ENCODE peak calls at places on chromosomes 3 and 15, in six cellular contexts. V is uterus, M is lower lobe of right lung, N is left ventricle myocardium inferior, W is hepatocyte, G is fibroblast of lung. C is an unnamed sample.

GRCh38 chr15:100332231-100332630 is 9.5 kb downstream of the ADAMTS17 start:
- DNase-seq in V (no peak), M (no peak), N (no peak), W (no peak), G (no peak), C (no peak)

GRCh38 chr15:45249125-45249780 is 2.8 kb upstream of the SLC28A2 start:
- DNase-seq in V (no peak), M (no peak), N (no peak), W (no peak), G (no peak), C (no peak)

GRCh38 chr3:17118771-17119170 is 234.0 kb downstream of the PLCL2 start:
- DNase-seq in V (no peak), M (no peak), N (no peak), W (no peak), G (no peak), C (no peak)

GRCh38 chr15:39365161-39365560 is 215.7 kb upstream of the THBS1 start:
- DNase-seq in V (no peak), M (no peak), N (no peak), W (no peak), G (no peak), C (peak; percentile 9)

GRCh38 chr3:45207471-45207870 is 18.6 kb downstream of the TMEM158 start:
- DNase-seq in V (no peak), M (no peak), N (no peak), W (no peak), G (no peak), C (no peak)

GRCh38 chr15:73832657-73833056 is 40.7 kb upstream of the TBC1D21 start:
- DNase-seq in V (no peak), M (no peak), N (no peak), W (no peak), G (no peak), C (peak; percentile 65)

GRCh38 chr3:159914421-159914820 is 74.2 kb upstream of the IL12A start:
- DNase-seq in V (no peak), M (no peak), N (no peak), W (no peak), G (no peak), C (no peak)

GRCh38 chr3:181723568-181724431 is 12.1 kb downstream of the SOX2 start:
- DNase-seq in V (no peak), M (no peak), N (no peak), W (no peak), G (no peak), C (no peak)

GRCh38 chr3:126446301-126446700 is 29.4 kb downstream of the ZXDC start:
- DNase-seq in V (no peak), M (no peak), N (no peak), W (no peak), G (no peak), C (no peak)

GRCh38 chr3:115227461-115227860 is 80.4 kb upstream of the ZBTB20 start:
- DNase-seq in V (no peak), M (no peak), N (no peak), W (no peak), G (no peak), C (no peak)

GRCh38 chr15:101501703-101502373 is 12.3 kb upstream of the PCSK6 start:
- DNase-seq in V (no peak), M (peak; percentile 54), N (no peak), W (peak; percentile 68), G (no peak), C (peak; percentile 45)

GRCh38 chr3:182284793-182285192 is 508.5 kb upstream of the ATP11B start:
- DNase-seq in V (no peak), M (no peak), N (no peak), W (peak; percentile 6), G (no peak), C (no peak)

GRCh38 chr3:66463054-66463631 is 37.7 kb downstream of the LRIG1 start:
- DNase-seq in V (no peak), M (no peak), N (no peak), W (no peak), G (peak; percentile 13), C (no peak)

GRCh38 chr3:8490079-8490552 is 11.5 kb upstream of the LMCD1 start:
- DNase-seq in V (peak; percentile 74), M (no peak), N (no peak), W (peak; percentile 76), G (peak; percentile 87), C (no peak)

GRCh38 chr15:73683624-73684536 is at the start of gene CD276:
- DNase-seq in V (peak; percentile 75), M (peak; percentile 90), N (peak; percentile 83), W (peak; percentile 89), G (peak; percentile 66), C (peak; percentile 78)

GRCh38 chr3:192571197-192571791 is 156.0 kb downstream of the FGF12 start:
- DNase-seq in V (peak; percentile 69), M (peak; percentile 42), N (peak; percentile 78), W (no peak), G (peak; percentile 36), C (no peak)

GRCh38 chr3:49172616-49173041 is 1.2 kb downstream of the KLHDC8B start:
- DNase-seq in V (peak; percentile 26), M (no peak), N (no peak), W (no peak), G (no peak), C (no peak)

GRCh38 chr3:16297991-16298885 is 33.2 kb downstream of the OXNAD1 start:
- DNase-seq in V (no peak), M (no peak), N (no peak), W (no peak), G (no peak), C (no peak)

GRCh38 chr3:33915796-33916589 is 117.6 kb downstream of the PDCD6IP start:
- DNase-seq in V (no peak), M (no peak), N (no peak), W (no peak), G (peak; percentile 51), C (peak; percentile 22)

GRCh38 chr3:42605550-42606173 is 5.2 kb downstream of the NKTR start:
- DNase-seq in V (no peak), M (no peak), N (no peak), W (no peak), G (no peak), C (no peak)

GRCh38 chr15:73440571-73440970 is 2.4 kb upstream of the REC114 start:
- DNase-seq in V (no peak), M (no peak), N (no peak), W (no peak), G (no peak), C (no peak)

GRCh38 chr3:167705840-167706239 is 28.9 kb downstream of the PDCD10 start:
- DNase-seq in V (no peak), M (no peak), N (no peak), W (no peak), G (peak; percentile 40), C (peak; percentile 30)

GRCh38 chr3:57691411-57692133 is 1.3 kb downstream of the DENND6A start:
- DNase-seq in V (peak; percentile 18), M (no peak), N (no peak), W (no peak), G (peak; percentile 27), C (no peak)

GRCh38 chr15:50907866-50908208 is 646 bp upstream of the AP4E1 start:
- DNase-seq in V (no peak), M (no peak), N (no peak), W (peak; percentile 51), G (no peak), C (peak; percentile 46)

GRCh38 chr3:63807901-63808589 is 11.1 kb upstream of the C3orf49 start:
- DNase-seq in V (no peak), M (no peak), N (no peak), W (no peak), G (no peak), C (no peak)

GRCh38 chr15:68608844-68609232 is 30.0 kb downstream of the CORO2B start:
- DNase-seq in V (no peak), M (no peak), N (no peak), W (no peak), G (no peak), C (no peak)

GRCh38 chr3:139117883-139118760 is 73.4 kb upstream of the PRR23C start:
- DNase-seq in V (no peak), M (no peak), N (no peak), W (no peak), G (no peak), C (no peak)

GRCh38 chr15:89820651-89821611 is 6.3 kb upstream of the ANPEP start:
- DNase-seq in V (no peak), M (peak; percentile 73), N (no peak), W (no peak), G (peak; percentile 73), C (no peak)
- H3K4me3 ChIP-seq in V (no peak overlapping the region), M (no peak overlapping the region), N (no peak overlapping the region), W (no peak overlapping the region), G (peak overlapping the region; percentile 20), C (no peak overlapping the region)

DNA sequence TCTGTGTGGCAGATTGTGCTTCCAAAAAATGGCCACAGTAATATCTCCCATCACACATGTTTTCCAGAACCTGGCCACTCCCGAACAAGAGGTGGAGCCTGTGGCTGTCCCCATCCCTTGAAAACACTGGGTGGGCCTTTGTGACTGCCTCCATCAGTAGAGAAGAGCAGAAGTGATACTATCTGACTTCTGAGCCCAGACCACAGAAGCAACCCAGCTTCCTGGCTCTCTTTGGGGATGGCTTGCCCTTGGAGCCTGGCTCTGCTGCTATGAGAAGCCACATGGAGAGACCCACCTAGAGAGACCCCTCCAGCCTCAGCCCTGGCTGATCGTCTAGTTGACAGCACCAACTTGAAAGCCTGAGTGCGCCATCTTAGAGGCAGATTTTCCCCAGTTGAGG is 39.8 kb upstream of the CMTM8 start:
- DNase-seq in V (no peak), M (no peak), N (no peak), W (no peak), G (no peak), C (no peak)
- H3K27me3 ChIP-seq in V (no peaks in the 10 kb centered on the region), M (no peaks in the 10 kb centered on the region), N (no peaks in the 10 kb centered on the region), W (no peaks in the 10 kb centered on the region), G (no peaks in the 10 kb centered on the region), C (no peaks in the 10 kb centered on the region)

GRCh38 chr15:92392462-92392861 is 1.2 kb upstream of the ST8SIA2 start:
- DNase-seq in V (no peak), M (no peak), N (no peak), W (peak; percentile 7), G (no peak), C (peak; percentile 23)
- H3K4me3 ChIP-seq in V (no peak overlapping the region), M (no peak overlapping the region), N (no peak overlapping the region), W (no peak overlapping the region), G (no peak overlapping the region), C (no peak overlapping the region)

GRCh38 chr3:39126532-39127071 is 19.1 kb downstream of the TTC21A start:
- DNase-seq in V (peak; percentile 51), M (peak; percentile 52), N (no peak), W (peak; percentile 59), G (peak; percentile 77), C (peak; percentile 62)
- H3K27me3 ChIP-seq in V (no peaks in the 10 kb centered on the region), M (no peaks in the 10 kb centered on the region), N (no peaks in the 10 kb centered on the region), W (no peaks in the 10 kb centered on the region), G (no peaks in the 10 kb centered on the region), C (no peaks in the 10 kb centered on the region)

GRCh38 chr15:65344909-65345275 is 32.9 kb downstream of the IGDCC3 start:
- DNase-seq in V (no peak), M (no peak), N (no peak), W (no peak), G (no peak), C (no peak)
- H3K4me3 ChIP-seq in V (no peak overlapping the region), M (no peak overlapping the region), N (no peak overlapping the region), W (no peak overlapping the region), G (no peak overlapping the region), C (no peak overlapping the region)

GRCh38 chr15:96362001-96362758 is 31.7 kb downstream of the NR2F2 start:
- DNase-seq in V (no peak), M (no peak), N (no peak), W (no peak), G (no peak), C (no peak)
- H3K27me3 ChIP-seq in V (no peaks in the 10 kb centered on the region), M (peaks cover 84% of the 10 kb centered on the region), N (peaks cover 98% of the 10 kb centered on the region), W (peaks cover 98% of the 10 kb centered on the region), G (no peaks in the 10 kb centered on the region), C (peaks cover 100% of the 10 kb centered on the region)

GRCh38 chr3:179681492-179682263 is 28.8 kb downstream of the USP13 start:
- DNase-seq in V (no peak), M (no peak), N (no peak), W (no peak), G (no peak), C (peak; percentile 50)
- H3K4me3 ChIP-seq in V (peak overlapping the region; percentile 1), M (no peak overlapping the region), N (peak overlapping the region; percentile 50), W (no peak overlapping the region), G (no peak overlapping the region), C (no peak overlapping the region)